ENCODE peak calls at places on chromosomes 13 and 19, in eight cellular contexts. M is adrenal gland, Q is H1, E is IMR-90, A is transverse colon, B is body of pancreas, D is uterus, T is Peyer's patch. L is an unnamed sample. For H3K4me1, the result is how much of the 10 kb centered on the place peaks cover.

GRCh38 chr13:40251343-40252032 is 415.0 kb downstream of the FOXO1 start:
- DNase-seq in E (no peak), Q (no peak), A (no peak), T (no peak), B (no peak), M (no peak), D (no peak), L (no peak)

GRCh38 chr13:49690133-49690989 is 925 bp downstream of the EBPL start:
- DNase-seq in T (no peak), E (peak), A (peak), Q (no peak), M (peak), D (no peak), B (peak), L (no peak)

GRCh38 chr13:24460256-24460655 is 52.3 kb downstream of the PARP4 start:
- DNase-seq in A (no peak), E (no peak), T (no peak), B (no peak), M (no peak), D (no peak), Q (no peak), L (no peak)

GRCh38 chr19:47598407-47599349 is 10.3 kb upstream of the BICRA start:
- DNase-seq in Q (peak), M (peak), A (peak), E (peak), B (peak), D (peak), T (no peak), L (peak)

GRCh38 chr13:109904218-109904617 is 117.8 kb upstream of the IRS2 start:
- DNase-seq in T (no peak), D (no peak), E (no peak), A (no peak), B (no peak), M (no peak), Q (no peak), L (no peak)

GRCh38 chr13:114004416-114005205 is 30.7 kb upstream of the C13orf46 start:
- DNase-seq in Q (no peak), D (no peak), E (peak), M (no peak), T (no peak), A (no peak), B (no peak), L (peak)

GRCh38 chr13:100470841-100471505 is 117.6 kb downstream of the GGACT start:
- DNase-seq in M (no peak), T (no peak), E (no peak), Q (no peak), D (no peak), A (no peak), B (no peak), L (no peak)

GRCh38 chr13:73754241-73754640 is 380.0 kb downstream of the KLF12 start:
- DNase-seq in A (no peak), Q (no peak), M (no peak), D (no peak), B (no peak), E (no peak), T (no peak), L (no peak)

GRCh38 chr19:4930664-4931063 is 21.4 kb downstream of the UHRF1 start:
- DNase-seq in A (no peak), B (no peak), T (no peak), E (peak), Q (no peak), M (peak), D (peak), L (no peak)

GRCh38 chr13:26628706-26629105 is 71.2 kb downstream of the WASF3 start:
- DNase-seq in Q (no peak), E (peak), B (no peak), T (no peak), M (peak), D (no peak), A (peak), L (no peak)

GRCh38 chr19:13091400-13092161 is 11.1 kb downstream of the LYL1 start:
- DNase-seq in T (no peak), D (peak), E (peak), B (no peak), A (no peak), Q (peak), M (no peak), L (peak)

GRCh38 chr13:110722971-110723370 is 9.5 kb downstream of the ING1 start:
- DNase-seq in Q (no peak), T (no peak), D (no peak), A (no peak), M (no peak), B (no peak), E (no peak), L (no peak)

GRCh38 chr19:29040951-29041350 is 172.0 kb downstream of the UQCRFS1 start:
- DNase-seq in E (no peak), D (no peak), A (no peak), Q (no peak), B (no peak), T (no peak), M (no peak), L (no peak)

GRCh38 chr19:14419038-14419813 is at the start of gene DDX39A:
- DNase-seq in M (peak), T (peak), E (peak), D (peak), Q (peak), B (peak), A (peak), L (peak)
- TF ChIP-seq POLR2A in M (peak), T (peak), E (peak), D (peak), Q (peak), B (peak), A (peak), L (no peak)

GRCh38 chr19:48999481-49000325 is 6.0 kb downstream of the RUVBL2 start:
- DNase-seq in M (no peak), Q (peak), E (peak), B (peak), T (peak), A (peak), D (no peak), L (peak)
- H3K4me1 ChIP-seq in M (under half), Q (under half), E (under half), B (under half), T (under half), A (under half), D (under half), L (under half)

GRCh38 chr19:11323601-11324078 is 15.8 kb downstream of the RAB3D start:
- DNase-seq in E (no peak), D (no peak), T (no peak), B (no peak), M (no peak), Q (no peak), A (no peak), L (no peak)
- TF ChIP-seq CTCF in E (no peak), D (no peak), T (no peak), B (no peak), M (no peak), Q (peak), A (no peak), L (no peak)

DNA sequence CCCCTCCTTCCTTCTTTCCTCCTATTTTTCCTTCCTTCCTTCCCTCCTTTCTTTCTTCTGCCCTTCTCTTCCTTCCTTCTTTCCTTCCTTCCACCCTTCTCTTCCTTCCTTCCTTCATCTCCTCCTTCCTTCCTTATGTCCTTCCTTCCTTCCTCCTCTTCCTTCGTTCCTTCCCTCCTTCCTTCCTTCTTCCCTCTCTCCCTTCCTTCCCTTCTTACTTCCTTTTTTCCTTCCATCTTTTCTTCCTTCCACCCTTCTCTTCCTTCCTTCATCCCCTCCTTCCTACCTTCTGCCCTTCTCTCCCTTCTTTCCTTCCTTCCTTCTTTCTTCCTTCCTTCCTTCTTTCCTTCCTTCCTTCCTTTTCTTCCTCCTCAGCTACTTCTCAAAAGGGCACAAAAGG is 287.3 kb upstream of the ZNF507 start:
- DNase-seq in T (no peak), B (no peak), D (no peak), A (no peak), E (no peak), M (no peak), Q (no peak), L (no peak)
- TF ChIP-seq POLR2A in T (no peak), B (no peak), D (no peak), A (no peak), E (no peak), M (no peak), Q (no peak), L (no peak)

DNA sequence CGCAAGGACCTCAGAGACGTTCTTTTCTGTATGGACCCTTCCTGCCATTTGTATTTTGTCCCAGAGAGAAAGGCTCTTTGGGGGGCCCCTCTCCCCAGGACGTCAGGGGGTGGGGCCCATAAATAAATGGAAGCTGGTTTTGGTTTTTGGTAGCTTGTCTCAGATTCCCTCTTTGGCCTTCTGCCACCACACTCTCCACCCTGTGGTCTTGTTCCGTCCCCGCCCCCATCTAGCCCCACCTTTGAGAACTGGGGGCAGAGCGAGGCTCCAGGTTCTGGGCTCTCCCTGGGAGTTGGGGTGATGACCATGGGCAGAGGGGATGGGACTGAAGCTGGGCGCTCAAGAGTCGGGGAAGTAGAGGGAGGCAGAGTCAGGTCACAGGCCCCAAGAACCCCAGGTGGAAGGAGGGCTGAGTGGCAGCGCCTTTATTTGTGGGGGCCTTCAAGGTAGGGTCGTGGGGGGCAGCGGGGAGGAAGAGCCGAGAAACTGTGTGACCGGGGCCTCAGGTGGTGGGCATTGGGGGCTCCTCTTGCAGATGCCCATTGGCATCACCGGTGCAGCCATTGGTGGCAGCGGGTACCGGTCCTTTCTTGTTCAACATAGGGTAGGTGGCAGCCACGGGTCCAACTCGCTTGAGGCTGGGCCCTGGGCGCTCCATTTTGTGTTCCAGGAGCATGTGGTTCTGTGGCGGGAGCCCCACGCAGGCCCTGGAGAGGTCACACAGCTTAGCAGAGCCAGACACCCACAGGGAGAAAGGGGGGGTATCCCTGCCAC is 3.3 kb downstream of the ISYNA1 start:
- DNase-seq in B (no peak), M (no peak), D (no peak), T (no peak), E (no peak), A (no peak), Q (no peak), L (no peak)
- H3K4me1 ChIP-seq in B (under half), M (under half), D (under half), T (under half), E (under half), A (under half), Q (half or more), L (half or more)

GRCh38 chr13:75359266-75359665 is 122.7 kb downstream of the TBC1D4 start:
- DNase-seq in T (no peak), M (no peak), E (peak), B (no peak), A (no peak), Q (no peak), D (no peak), L (no peak)

GRCh38 chr13:75360170-75360569 is 121.8 kb downstream of the TBC1D4 start:
- DNase-seq in T (no peak), Q (no peak), D (no peak), E (no peak), A (no peak), M (no peak), B (no peak), L (no peak)

GRCh38 chr13:75356426-75356825 is 125.5 kb downstream of the TBC1D4 start:
- DNase-seq in M (no peak), T (no peak), A (no peak), D (no peak), E (no peak), Q (no peak), B (no peak), L (no peak)

GRCh38 chr13:75355609-75356008 is 126.4 kb downstream of the TBC1D4 start:
- DNase-seq in T (no peak), A (no peak), Q (no peak), M (no peak), D (no peak), B (no peak), E (no peak), L (no peak)

DNA sequence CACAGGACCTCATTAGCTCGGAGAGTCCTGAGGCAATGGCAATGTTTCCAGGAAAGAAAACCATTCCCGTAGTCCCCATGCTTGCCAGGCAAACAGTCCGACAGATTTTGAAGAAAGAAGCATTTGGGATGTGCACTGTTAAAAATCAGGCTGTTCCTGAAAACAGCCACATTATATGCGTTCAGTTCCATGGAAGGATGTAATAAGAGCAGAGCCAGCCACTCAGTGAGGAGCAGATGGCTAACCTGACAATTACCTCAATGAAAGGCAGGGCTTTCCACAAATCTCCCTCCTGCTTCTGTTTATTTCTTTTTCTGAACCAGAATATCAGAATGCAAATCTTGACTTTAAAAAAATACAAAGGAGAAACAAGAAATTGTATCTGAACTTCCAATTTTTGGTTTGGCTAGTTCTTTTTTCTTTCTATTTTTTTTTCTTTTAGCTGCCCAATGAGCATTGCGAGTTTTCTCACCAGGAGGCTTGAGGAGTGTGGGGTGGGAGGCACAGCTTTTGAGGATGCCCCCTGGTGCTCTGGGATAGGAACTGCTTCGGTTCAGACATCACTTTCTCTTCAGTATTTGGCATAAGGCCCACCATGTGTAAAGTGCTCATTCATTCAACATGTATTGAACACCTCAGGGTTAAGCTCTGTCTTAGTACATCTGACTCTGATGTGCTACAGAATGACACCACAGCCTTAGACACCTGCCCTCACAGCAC is 124.2 kb downstream of the TBC1D4 start:
- DNase-seq in A (no peak), D (no peak), T (no peak), M (peak), Q (peak), B (peak), E (peak), L (peak)
- TF ChIP-seq CTCF in A (peak), D (peak), T (no peak), M (peak), Q (peak), B (peak), E (peak), L (peak)

GRCh38 chr19:49210108-49210900 is 52.7 kb downstream of the TRPM4 start:
- DNase-seq in Q (peak), A (peak), T (peak), E (no peak), D (peak), B (peak), M (peak), L (no peak)
- TF ChIP-seq POLR2A in Q (no peak), A (no peak), T (no peak), E (no peak), D (no peak), B (peak), M (no peak), L (no peak)

GRCh38 chr19:2050349-2050990 is 574 bp downstream of the MKNK2 start:
- DNase-seq in M (no peak), D (no peak), A (no peak), B (no peak), T (peak), E (no peak), Q (no peak), L (no peak)
- H3K4me1 ChIP-seq in M (half or more), D (under half), A (half or more), B (half or more), T (half or more), E (under half), Q (under half), L (half or more)

L was measured in heart left ventricle.